ENCODE peak calls at places on chromosomes 2 and 18, in four cellular contexts. One of them, this sample, is unnamed. For H3K9me3, the result is how much of the 10 kb centered on the place peaks cover.

GRCh38 chr2:17628349-17629261 is 88.1 kb downstream of the VSNL1 start:
- DNase-seq in right lobe of liver: no peak
- DNase-seq in pancreas: no peak
- DNase-seq in H9: no peak
- DNase-seq in this sample: no peak

GRCh38 chr2:237581751-237582746 is 8.5 kb downstream of the RAB17 start:
- DNase-seq in right lobe of liver: peak
- DNase-seq in pancreas: no peak
- DNase-seq in H9: no peak
- DNase-seq in this sample: no peak

GRCh38 chr2:45067859-45068642 is 58.8 kb upstream of the SIX2 start:
- DNase-seq in right lobe of liver: no peak
- DNase-seq in pancreas: no peak
- DNase-seq in H9: peak
- DNase-seq in this sample: no peak

GRCh38 chr18:4453712-4454547 is 1.2 kb downstream of the DLGAP1 start:
- DNase-seq in right lobe of liver: peak
- DNase-seq in pancreas: peak
- DNase-seq in H9: peak
- DNase-seq in this sample: no peak

GRCh38 chr18:46071894-46072867 is at the start of gene PSTPIP2:
- DNase-seq in right lobe of liver: peak
- DNase-seq in pancreas: peak
- DNase-seq in H9: peak
- DNase-seq in this sample: peak

GRCh38 chr18:79919089-79919488 is 32.4 kb downstream of the SLC66A2 start:
- DNase-seq in right lobe of liver: peak
- DNase-seq in pancreas: no peak
- DNase-seq in H9: peak
- DNase-seq in this sample: peak

GRCh38 chr18:27064673-27065072 is 120.4 kb downstream of the CHST9 start:
- DNase-seq in right lobe of liver: no peak
- DNase-seq in pancreas: no peak
- DNase-seq in H9: no peak
- DNase-seq in this sample: no peak

GRCh38 chr2:183179156-183179555 is 54.9 kb downstream of the NUP35 start:
- DNase-seq in right lobe of liver: no peak
- DNase-seq in pancreas: no peak
- DNase-seq in H9: no peak
- DNase-seq in this sample: no peak

GRCh38 chr2:37283207-37283606 is 41.4 kb downstream of the PRKD3 start:
- DNase-seq in right lobe of liver: no peak
- DNase-seq in pancreas: no peak
- DNase-seq in H9: no peak
- DNase-seq in this sample: no peak

GRCh38 chr18:7980661-7981060 is 413.5 kb downstream of the PTPRM start:
- DNase-seq in right lobe of liver: no peak
- DNase-seq in pancreas: no peak
- DNase-seq in H9: no peak
- DNase-seq in this sample: no peak

GRCh38 chr2:118371500-118371899 is 283.2 kb downstream of the INSIG2 start:
- DNase-seq in right lobe of liver: no peak
- DNase-seq in pancreas: peak
- DNase-seq in H9: peak
- DNase-seq in this sample: no peak

GRCh38 chr18:22253156-22253555 is 83.8 kb downstream of the GATA6 start:
- DNase-seq in right lobe of liver: no peak
- DNase-seq in pancreas: no peak
- DNase-seq in H9: no peak
- DNase-seq in this sample: no peak

GRCh38 chr2:207711750-207712487 is 479 bp downstream of the CCNYL1 start:
- DNase-seq in right lobe of liver: peak
- DNase-seq in pancreas: peak
- DNase-seq in H9: peak
- DNase-seq in this sample: peak

GRCh38 chr2:140698736-140699135 is 1432.1 kb downstream of the LRP1B start:
- DNase-seq in right lobe of liver: no peak
- DNase-seq in pancreas: no peak
- DNase-seq in H9: no peak
- DNase-seq in this sample: no peak

GRCh38 chr18:11947214-11948119 is 33.8 kb upstream of the IMPA2 start:
- DNase-seq in right lobe of liver: peak
- DNase-seq in pancreas: peak
- DNase-seq in H9: peak
- DNase-seq in this sample: peak

GRCh38 chr2:18119883-18120282 is 241.4 kb downstream of the KCNS3 start:
- DNase-seq in right lobe of liver: no peak
- DNase-seq in pancreas: no peak
- DNase-seq in H9: no peak
- DNase-seq in this sample: no peak

GRCh38 chr2:225122007-225122406 is 79.7 kb upstream of the DOCK10 start:
- DNase-seq in right lobe of liver: no peak
- DNase-seq in pancreas: no peak
- DNase-seq in H9: no peak
- DNase-seq in this sample: no peak

GRCh38 chr2:44833123-44834069 is 108.1 kb upstream of the SIX3 start:
- DNase-seq in right lobe of liver: no peak
- DNase-seq in pancreas: no peak
- DNase-seq in H9: no peak
- DNase-seq in this sample: no peak

GRCh38 chr18:75691483-75691882 is 264.0 kb upstream of the SMIM21 start:
- DNase-seq in right lobe of liver: no peak
- DNase-seq in pancreas: no peak
- DNase-seq in H9: peak
- DNase-seq in this sample: no peak

GRCh38 chr2:236548179-236548918 is 21.3 kb upstream of the ACKR3 start:
- DNase-seq in right lobe of liver: no peak
- DNase-seq in pancreas: no peak
- DNase-seq in H9: no peak
- DNase-seq in this sample: no peak

GRCh38 chr2:127225186-127225960 is 5.3 kb upstream of the CYP27C1 start:
- DNase-seq in right lobe of liver: no peak
- DNase-seq in pancreas: no peak
- DNase-seq in H9: no peak
- DNase-seq in this sample: no peak

GRCh38 chr2:173588931-173589369 is 234.3 kb downstream of the CDCA7 start:
- DNase-seq in right lobe of liver: no peak
- DNase-seq in pancreas: no peak
- DNase-seq in H9: no peak
- DNase-seq in this sample: no peak

DNA sequence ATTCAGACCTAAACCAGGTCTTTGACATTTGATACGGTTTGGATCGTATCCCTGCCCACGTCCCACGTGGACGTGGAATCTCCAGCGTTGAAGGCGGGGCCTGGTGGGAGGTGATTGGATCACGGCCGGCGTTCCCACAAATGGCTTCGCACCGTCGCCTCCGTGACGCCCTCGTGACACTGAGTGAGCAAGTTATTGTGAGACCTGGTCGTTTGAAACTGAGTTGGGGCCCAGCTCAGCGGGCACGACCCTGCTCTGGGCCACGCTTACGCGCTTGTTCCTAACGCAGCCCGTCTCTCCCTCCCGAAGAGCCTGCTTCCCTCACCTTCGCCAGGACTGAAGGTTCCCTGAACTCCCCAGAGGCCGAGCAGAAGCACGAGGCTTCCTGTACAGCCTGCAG is 121.7 kb downstream of the RTP5 start:
- DNase-seq in right lobe of liver: no peak
- DNase-seq in pancreas: peak
- DNase-seq in H9: no peak
- DNase-seq in this sample: no peak
- H3K9me3 ChIP-seq in right lobe of liver: under half
- H3K9me3 ChIP-seq in pancreas: under half
- H3K9me3 ChIP-seq in H9: under half
- H3K9me3 ChIP-seq in this sample: under half

GRCh38 chr2:123652320-123652719 is 372.8 kb upstream of the CNTNAP5 start:
- DNase-seq in right lobe of liver: no peak
- DNase-seq in pancreas: no peak
- DNase-seq in H9: no peak
- DNase-seq in this sample: no peak
- H3K9me3 ChIP-seq in right lobe of liver: under half
- H3K9me3 ChIP-seq in pancreas: under half
- H3K9me3 ChIP-seq in H9: under half
- H3K9me3 ChIP-seq in this sample: under half

DNA sequence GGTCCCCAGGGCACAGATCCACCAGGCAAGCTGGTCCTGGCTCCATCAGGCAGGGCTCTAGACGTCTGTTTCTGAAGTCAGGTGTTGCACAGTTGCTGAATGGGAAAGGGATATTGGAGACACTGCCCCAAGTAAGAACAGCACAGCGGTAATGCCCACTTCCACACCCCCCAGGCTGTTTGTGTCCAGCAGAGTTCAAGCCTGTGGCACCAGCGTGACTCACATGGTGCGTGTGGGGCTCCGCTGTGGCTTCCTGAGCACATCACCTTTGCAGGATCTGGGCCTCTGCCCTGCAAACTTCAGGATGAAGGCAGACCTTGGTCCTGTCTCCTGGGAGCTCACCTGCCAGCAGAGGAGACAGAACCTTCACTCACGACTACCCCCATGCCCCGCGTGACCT is 203.3 kb downstream of the TFCP2L1 start:
- DNase-seq in right lobe of liver: no peak
- DNase-seq in pancreas: no peak
- DNase-seq in H9: no peak
- DNase-seq in this sample: no peak
- H3K9me3 ChIP-seq in right lobe of liver: under half
- H3K9me3 ChIP-seq in pancreas: under half
- H3K9me3 ChIP-seq in H9: under half
- H3K9me3 ChIP-seq in this sample: under half

DNA sequence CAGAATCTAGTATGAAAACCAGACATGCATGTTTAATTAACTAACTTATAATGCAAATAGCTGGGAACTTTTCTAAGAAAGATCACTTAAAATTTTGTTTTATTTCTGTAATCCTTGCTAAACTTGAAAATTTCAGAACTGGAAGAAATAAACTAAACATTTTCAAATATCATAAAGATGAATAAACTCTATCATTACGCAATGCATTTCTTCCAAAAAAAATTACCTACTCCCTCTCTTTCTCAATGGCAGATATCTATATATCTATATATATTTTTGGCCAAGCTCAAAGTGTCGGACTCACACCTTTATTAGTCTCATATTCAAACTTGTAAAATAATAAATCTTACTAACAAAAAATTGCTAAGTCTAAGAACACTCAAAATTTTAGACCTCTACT is 158.1 kb downstream of the SLC39A10 start:
- DNase-seq in right lobe of liver: no peak
- DNase-seq in pancreas: no peak
- DNase-seq in H9: no peak
- DNase-seq in this sample: no peak
- H3K9me3 ChIP-seq in right lobe of liver: under half
- H3K9me3 ChIP-seq in pancreas: under half
- H3K9me3 ChIP-seq in H9: under half
- H3K9me3 ChIP-seq in this sample: under half

DNA sequence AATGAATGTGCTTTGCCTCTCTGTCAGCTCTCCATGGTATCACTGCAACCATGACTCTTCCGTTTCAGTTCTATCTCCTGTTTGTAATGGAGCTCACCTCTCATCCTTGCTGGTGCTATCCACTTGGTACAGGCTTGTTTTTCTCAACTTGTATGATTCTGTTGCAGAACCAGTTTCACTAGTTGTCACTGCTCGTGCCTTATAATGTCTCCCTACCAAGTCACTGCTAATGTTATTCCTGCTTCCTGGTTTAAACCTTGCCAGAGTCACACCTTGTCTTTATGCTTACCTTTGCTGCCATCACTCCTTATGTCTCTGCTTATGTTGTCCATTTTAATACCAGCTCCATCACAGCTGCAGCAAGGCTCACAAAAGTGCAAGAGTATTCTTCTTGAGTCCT is 1191.0 kb upstream of the LRRTM1 start:
- DNase-seq in right lobe of liver: no peak
- DNase-seq in pancreas: no peak
- DNase-seq in H9: no peak
- DNase-seq in this sample: no peak
- H3K9me3 ChIP-seq in right lobe of liver: under half
- H3K9me3 ChIP-seq in pancreas: under half
- H3K9me3 ChIP-seq in H9: under half
- H3K9me3 ChIP-seq in this sample: under half

GRCh38 chr2:10278763-10279471 is 23.8 kb upstream of the HPCAL1 start:
- DNase-seq in right lobe of liver: no peak
- DNase-seq in pancreas: no peak
- DNase-seq in H9: no peak
- DNase-seq in this sample: no peak
- H3K9me3 ChIP-seq in right lobe of liver: under half
- H3K9me3 ChIP-seq in pancreas: under half
- H3K9me3 ChIP-seq in H9: under half
- H3K9me3 ChIP-seq in this sample: under half

GRCh38 chr18:78790511-78790910 is 189.1 kb upstream of the SALL3 start:
- DNase-seq in right lobe of liver: no peak
- DNase-seq in pancreas: peak
- DNase-seq in H9: no peak
- DNase-seq in this sample: no peak
- H3K9me3 ChIP-seq in right lobe of liver: under half
- H3K9me3 ChIP-seq in pancreas: under half
- H3K9me3 ChIP-seq in H9: under half
- H3K9me3 ChIP-seq in this sample: under half